ENCODE peak calls at places on chromosome 17, in seven cellular contexts. One of them, this sample, is unnamed.

GRCh38 chr17:78965369-78965982 is 14.2 kb downstream of the LGALS3BP start:
- DNase-seq in GM23248: no peak
- DNase-seq in cardiac muscle cell: no peak
- DNase-seq in CD8-positive, alpha-beta memory T cell: no peak
- DNase-seq in CD8-positive, alpha-beta T cell: no peak
- DNase-seq in PC-3: no peak
- DNase-seq in Panc1: no peak
- DNase-seq in this sample: no peak

GRCh38 chr17:40460585-40460975 is 17.3 kb downstream of the IGFBP4 start:
- DNase-seq in cardiac muscle cell: no peak
- DNase-seq in PC-3: peak; percentile 8
- DNase-seq in CD8-positive, alpha-beta memory T cell: no peak
- DNase-seq in CD8-positive, alpha-beta T cell: no peak
- DNase-seq in GM23248: no peak
- DNase-seq in Panc1: no peak
- DNase-seq in this sample: no peak

GRCh38 chr17:6070280-6070894 is at the start of gene WSCD1:
- DNase-seq in CD8-positive, alpha-beta T cell: no peak
- DNase-seq in PC-3: peak; percentile 41
- DNase-seq in Panc1: no peak
- DNase-seq in GM23248: peak; percentile 21
- DNase-seq in cardiac muscle cell: no peak
- DNase-seq in CD8-positive, alpha-beta memory T cell: no peak
- DNase-seq in this sample: no peak

GRCh38 chr17:29504711-29505110 is 62.1 kb downstream of the ABHD15 start:
- DNase-seq in CD8-positive, alpha-beta T cell: no peak
- DNase-seq in CD8-positive, alpha-beta memory T cell: no peak
- DNase-seq in PC-3: no peak
- DNase-seq in GM23248: peak; percentile 64
- DNase-seq in cardiac muscle cell: peak; percentile 52
- DNase-seq in Panc1: no peak
- DNase-seq in this sample: no peak

GRCh38 chr17:8222380-8222629 is 11.9 kb upstream of the AURKB start:
- DNase-seq in PC-3: no peak
- DNase-seq in CD8-positive, alpha-beta memory T cell: no peak
- DNase-seq in cardiac muscle cell: no peak
- DNase-seq in Panc1: peak; percentile 98
- DNase-seq in CD8-positive, alpha-beta T cell: no peak
- DNase-seq in GM23248: no peak
- DNase-seq in this sample: no peak

GRCh38 chr17:51995797-51996403 is 162.6 kb downstream of the CA10 start:
- DNase-seq in CD8-positive, alpha-beta memory T cell: no peak
- DNase-seq in Panc1: no peak
- DNase-seq in CD8-positive, alpha-beta T cell: no peak
- DNase-seq in GM23248: no peak
- DNase-seq in cardiac muscle cell: no peak
- DNase-seq in PC-3: peak; percentile 13
- DNase-seq in this sample: no peak

GRCh38 chr17:43734376-43734775 is 24.2 kb downstream of the SOST start:
- DNase-seq in CD8-positive, alpha-beta T cell: no peak
- DNase-seq in Panc1: no peak
- DNase-seq in GM23248: peak; percentile 92
- DNase-seq in CD8-positive, alpha-beta memory T cell: no peak
- DNase-seq in cardiac muscle cell: peak; percentile 92
- DNase-seq in PC-3: no peak
- DNase-seq in this sample: peak; percentile 95

GRCh38 chr17:39231587-39232551 is 6.1 kb upstream of the STAC2 start:
- DNase-seq in PC-3: peak; percentile 15
- DNase-seq in GM23248: peak; percentile 77
- DNase-seq in Panc1: no peak
- DNase-seq in CD8-positive, alpha-beta memory T cell: peak; percentile 74
- DNase-seq in CD8-positive, alpha-beta T cell: peak; percentile 72
- DNase-seq in cardiac muscle cell: peak; percentile 63
- DNase-seq in this sample: no peak

GRCh38 chr17:82845163-82845807 is 5.5 kb upstream of the ZNF750 start:
- DNase-seq in CD8-positive, alpha-beta T cell: no peak
- DNase-seq in Panc1: no peak
- DNase-seq in PC-3: no peak
- DNase-seq in GM23248: no peak
- DNase-seq in CD8-positive, alpha-beta memory T cell: no peak
- DNase-seq in cardiac muscle cell: peak; percentile 42
- DNase-seq in this sample: no peak

GRCh38 chr17:39150795-39151679 is at the start of gene PLXDC1:
- DNase-seq in Panc1: no peak
- DNase-seq in CD8-positive, alpha-beta memory T cell: no peak
- DNase-seq in GM23248: peak; percentile 48
- DNase-seq in cardiac muscle cell: no peak
- DNase-seq in CD8-positive, alpha-beta T cell: peak; percentile 31
- DNase-seq in PC-3: no peak
- DNase-seq in this sample: no peak

GRCh38 chr17:66467766-66468165 is 165.4 kb downstream of the PRKCA start:
- DNase-seq in GM23248: peak; percentile 64
- DNase-seq in cardiac muscle cell: peak; percentile 38
- DNase-seq in CD8-positive, alpha-beta T cell: no peak
- DNase-seq in CD8-positive, alpha-beta memory T cell: no peak
- DNase-seq in Panc1: no peak
- DNase-seq in PC-3: no peak
- DNase-seq in this sample: no peak

GRCh38 chr17:66469890-66470289 is 167.5 kb downstream of the PRKCA start:
- DNase-seq in CD8-positive, alpha-beta memory T cell: no peak
- DNase-seq in Panc1: no peak
- DNase-seq in GM23248: no peak
- DNase-seq in PC-3: no peak
- DNase-seq in CD8-positive, alpha-beta T cell: no peak
- DNase-seq in cardiac muscle cell: no peak
- DNase-seq in this sample: no peak

GRCh38 chr17:66469088-66469442 is 166.7 kb downstream of the PRKCA start:
- DNase-seq in Panc1: no peak
- DNase-seq in CD8-positive, alpha-beta T cell: no peak
- DNase-seq in cardiac muscle cell: no peak
- DNase-seq in CD8-positive, alpha-beta memory T cell: no peak
- DNase-seq in PC-3: no peak
- DNase-seq in GM23248: no peak
- DNase-seq in this sample: no peak

GRCh38 chr17:66466933-66467367 is 164.5 kb downstream of the PRKCA start:
- DNase-seq in cardiac muscle cell: peak; percentile 99
- DNase-seq in CD8-positive, alpha-beta T cell: no peak
- DNase-seq in PC-3: peak; percentile 99
- DNase-seq in CD8-positive, alpha-beta memory T cell: no peak
- DNase-seq in GM23248: peak; percentile 98
- DNase-seq in Panc1: peak; percentile 93
- DNase-seq in this sample: peak; percentile 100

DNA sequence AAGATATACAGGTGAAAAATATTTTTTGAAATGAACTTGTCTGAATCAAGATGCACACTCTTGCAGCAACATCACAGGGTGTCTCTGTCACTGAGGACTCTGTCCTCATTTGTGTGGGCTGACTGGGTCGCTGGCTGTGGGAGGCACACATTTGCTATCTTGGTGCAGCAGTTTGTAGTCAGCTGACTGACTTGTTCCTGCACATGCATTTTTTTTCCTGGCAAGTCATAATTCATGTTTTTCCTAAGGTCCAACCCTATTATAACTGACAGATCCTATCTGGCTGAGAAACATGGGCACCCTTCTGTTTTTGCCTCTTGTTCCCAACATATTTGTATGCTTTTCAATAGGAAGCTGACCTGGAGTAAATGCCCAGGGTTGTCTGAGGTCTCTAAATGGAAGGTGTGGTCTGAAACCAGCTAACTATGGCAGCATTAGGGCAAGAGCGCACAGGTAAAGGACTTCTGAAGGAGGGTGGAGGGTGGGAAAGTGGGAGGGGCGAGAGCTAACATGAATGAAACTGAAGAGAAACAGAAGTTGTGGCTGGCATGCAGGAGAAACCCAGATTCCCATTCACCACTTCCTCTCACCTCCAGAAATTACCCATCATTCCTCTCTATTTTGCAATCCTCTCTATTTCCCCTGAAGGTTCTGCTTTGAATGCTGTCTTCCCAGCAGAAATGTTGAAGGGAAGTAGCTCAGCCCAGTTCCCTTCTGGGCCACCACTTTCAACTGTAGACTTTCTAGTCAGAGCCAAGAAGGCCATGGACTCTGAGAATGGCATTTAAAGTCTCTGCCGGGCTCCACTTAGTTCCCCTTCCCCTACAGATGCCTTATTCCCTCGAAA is 166.1 kb downstream of the PRKCA start:
- DNase-seq in cardiac muscle cell: peak; percentile 48
- DNase-seq in CD8-positive, alpha-beta T cell: no peak
- DNase-seq in CD8-positive, alpha-beta memory T cell: no peak
- DNase-seq in PC-3: peak; percentile 26
- DNase-seq in Panc1: no peak
- DNase-seq in GM23248: peak; percentile 24
- DNase-seq in this sample: no peak
- H3K27ac ChIP-seq in cardiac muscle cell: peak overlapping the region; percentile 19
- H3K27ac ChIP-seq in CD8-positive, alpha-beta T cell: no peak overlapping the region
- H3K27ac ChIP-seq in CD8-positive, alpha-beta memory T cell: peak overlapping the region; percentile 45
- H3K27ac ChIP-seq in PC-3: no peak overlapping the region
- H3K27ac ChIP-seq in Panc1: peak overlapping the region; percentile 92
- H3K27ac ChIP-seq in GM23248: peak overlapping the region; percentile 95
- H3K27ac ChIP-seq in this sample: peak overlapping the region; percentile 87

DNA sequence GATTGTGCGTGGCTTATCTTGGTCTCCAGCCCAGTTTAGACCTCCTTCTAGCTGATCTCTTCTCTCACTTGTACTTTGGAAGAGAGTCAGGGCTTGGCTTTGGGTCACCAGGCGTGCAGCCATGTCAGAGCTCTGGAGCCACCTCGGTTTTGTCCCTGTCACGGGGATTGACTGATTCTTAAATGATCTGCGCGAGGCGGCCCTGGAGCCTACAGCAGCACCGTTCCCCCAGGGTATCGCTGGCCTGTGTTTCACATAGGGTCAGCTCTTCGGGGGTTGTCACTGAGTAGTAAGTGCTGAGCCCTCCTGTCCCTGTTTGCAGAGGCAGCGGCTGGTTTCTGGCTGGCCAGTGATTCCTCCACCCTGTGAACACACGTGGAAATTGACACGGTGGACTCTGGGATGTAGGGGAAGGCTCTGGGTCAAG is 209.8 kb upstream of the CHMP6 start:
- DNase-seq in cardiac muscle cell: no peak
- DNase-seq in CD8-positive, alpha-beta T cell: no peak
- DNase-seq in CD8-positive, alpha-beta memory T cell: no peak
- DNase-seq in Panc1: no peak
- DNase-seq in GM23248: no peak
- DNase-seq in PC-3: no peak
- DNase-seq in this sample: no peak
- H3K27ac ChIP-seq in cardiac muscle cell: peak overlapping the region; percentile 63
- H3K27ac ChIP-seq in CD8-positive, alpha-beta T cell: no peak overlapping the region
- H3K27ac ChIP-seq in CD8-positive, alpha-beta memory T cell: no peak overlapping the region
- H3K27ac ChIP-seq in Panc1: no peak overlapping the region
- H3K27ac ChIP-seq in GM23248: no peak overlapping the region
- H3K27ac ChIP-seq in PC-3: no peak overlapping the region
- H3K27ac ChIP-seq in this sample: no peak overlapping the region

DNA sequence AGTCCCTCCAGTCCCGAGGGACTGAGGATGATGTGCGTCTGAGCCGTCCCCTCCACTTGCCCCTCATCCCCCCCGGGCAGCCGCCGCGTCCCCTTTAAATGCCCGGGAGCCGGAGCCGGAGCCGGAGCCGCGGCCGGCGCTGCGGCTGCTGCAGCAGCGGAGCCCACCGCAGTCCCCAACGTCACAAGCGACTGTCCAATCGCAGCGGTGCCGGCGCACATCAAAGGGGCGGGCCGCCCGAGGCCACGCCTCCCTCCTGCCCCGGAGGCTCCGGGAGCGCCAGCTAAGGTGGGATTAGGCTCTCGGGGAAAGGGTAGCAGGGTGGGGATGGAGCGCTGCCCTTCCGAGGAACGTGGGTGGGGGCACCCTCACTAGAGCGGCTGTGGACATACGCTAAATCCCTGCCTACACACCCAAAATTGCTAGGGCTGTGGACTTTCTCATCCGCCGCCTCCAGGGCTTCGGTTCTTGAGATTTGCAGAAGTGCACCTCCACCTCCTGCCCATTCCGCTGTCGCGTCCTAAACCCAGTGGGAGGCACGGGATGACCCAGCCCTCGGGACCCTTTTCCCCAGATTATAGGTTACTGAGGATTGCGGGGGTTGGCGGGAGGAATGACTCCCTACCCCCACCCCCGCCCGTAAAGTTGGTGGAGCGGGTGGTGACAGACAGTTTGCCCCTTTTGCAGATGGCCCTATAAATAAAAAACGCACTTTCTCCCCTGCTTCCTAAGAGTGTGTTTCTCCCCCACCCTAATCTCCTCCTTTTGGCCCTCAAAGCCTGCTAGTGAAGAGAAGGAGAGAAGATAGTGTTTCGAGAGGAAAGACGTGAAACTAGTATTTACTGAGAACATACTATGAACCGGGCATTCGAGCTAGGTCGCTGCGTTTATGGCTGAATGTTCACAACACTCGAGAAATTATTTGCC is at the start of gene PHOSPHO1:
- DNase-seq in CD8-positive, alpha-beta memory T cell: peak; percentile 93
- DNase-seq in cardiac muscle cell: peak; percentile 86
- DNase-seq in CD8-positive, alpha-beta T cell: peak; percentile 89
- DNase-seq in PC-3: peak; percentile 87
- DNase-seq in GM23248: peak; percentile 93
- DNase-seq in Panc1: no peak
- DNase-seq in this sample: peak; percentile 56
- H3K27ac ChIP-seq in CD8-positive, alpha-beta memory T cell: no peak within 1 kb of the TSS
- H3K27ac ChIP-seq in cardiac muscle cell: no peak within 1 kb of the TSS
- H3K27ac ChIP-seq in CD8-positive, alpha-beta T cell: no peak within 1 kb of the TSS
- H3K27ac ChIP-seq in PC-3: no peak within 1 kb of the TSS
- H3K27ac ChIP-seq in GM23248: no peak within 1 kb of the TSS
- H3K27ac ChIP-seq in Panc1: no peak within 1 kb of the TSS
- H3K27ac ChIP-seq in this sample: no peak within 1 kb of the TSS

GRCh38 chr17:75574404-75575093 is 13.1 kb upstream of the MYO15B start:
- DNase-seq in cardiac muscle cell: no peak
- DNase-seq in CD8-positive, alpha-beta memory T cell: no peak
- DNase-seq in CD8-positive, alpha-beta T cell: no peak
- DNase-seq in GM23248: no peak
- DNase-seq in PC-3: no peak
- DNase-seq in Panc1: no peak
- DNase-seq in this sample: no peak

GRCh38 chr17:75572713-75573539 is 14.7 kb upstream of the MYO15B start:
- DNase-seq in cardiac muscle cell: no peak
- DNase-seq in CD8-positive, alpha-beta memory T cell: no peak
- DNase-seq in GM23248: no peak
- DNase-seq in Panc1: no peak
- DNase-seq in PC-3: no peak
- DNase-seq in CD8-positive, alpha-beta T cell: no peak
- DNase-seq in this sample: no peak

GRCh38 chr17:75575197-75575596 is 12.4 kb upstream of the MYO15B start:
- DNase-seq in GM23248: no peak
- DNase-seq in cardiac muscle cell: no peak
- DNase-seq in Panc1: no peak
- DNase-seq in CD8-positive, alpha-beta T cell: no peak
- DNase-seq in PC-3: no peak
- DNase-seq in CD8-positive, alpha-beta memory T cell: no peak
- DNase-seq in this sample: no peak

GRCh38 chr17:75573540-75573957 is 14.1 kb upstream of the MYO15B start:
- DNase-seq in GM23248: no peak
- DNase-seq in Panc1: no peak
- DNase-seq in cardiac muscle cell: no peak
- DNase-seq in CD8-positive, alpha-beta T cell: no peak
- DNase-seq in CD8-positive, alpha-beta memory T cell: no peak
- DNase-seq in PC-3: no peak
- DNase-seq in this sample: no peak

DNA sequence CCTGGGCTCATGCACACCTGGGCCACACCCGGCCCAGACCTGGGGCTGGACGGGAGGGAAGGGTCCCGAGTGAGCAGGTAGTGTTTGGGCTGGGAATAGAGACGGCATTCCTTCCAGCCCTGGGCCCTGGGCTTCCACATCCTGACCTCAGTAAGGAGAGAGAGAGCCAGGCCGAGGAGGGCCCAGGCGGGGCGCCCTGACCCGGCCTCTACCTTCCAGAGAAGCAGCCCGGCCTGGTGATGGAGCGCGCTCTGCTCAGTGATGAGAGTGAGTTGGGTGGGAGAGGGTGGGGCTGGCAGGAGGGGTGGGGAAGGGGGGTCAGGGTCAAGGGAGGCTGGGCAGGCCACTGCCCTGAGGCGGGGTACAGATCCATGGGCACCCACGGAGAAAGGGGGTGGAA is 13.6 kb upstream of the MYO15B start:
- DNase-seq in PC-3: no peak
- DNase-seq in Panc1: no peak
- DNase-seq in GM23248: no peak
- DNase-seq in CD8-positive, alpha-beta T cell: no peak
- DNase-seq in CD8-positive, alpha-beta memory T cell: no peak
- DNase-seq in cardiac muscle cell: no peak
- DNase-seq in this sample: no peak
- H3K27ac ChIP-seq in PC-3: no peak overlapping the region
- H3K27ac ChIP-seq in Panc1: no peak overlapping the region
- H3K27ac ChIP-seq in GM23248: no peak overlapping the region
- H3K27ac ChIP-seq in CD8-positive, alpha-beta T cell: no peak overlapping the region
- H3K27ac ChIP-seq in CD8-positive, alpha-beta memory T cell: no peak overlapping the region
- H3K27ac ChIP-seq in cardiac muscle cell: no peak overlapping the region
- H3K27ac ChIP-seq in this sample: no peak overlapping the region

This sample was measured in astrocyte.